ENCODE peak calls at places on chromosomes 2 and 18, in five cellular contexts. One of them, this sample, is unnamed.

GRCh38 chr2:127034056-127034455 is 72.9 kb downstream of the BIN1 start:
- DNase-seq in OCI-LY7: no peak
- DNase-seq in ovary: no peak
- DNase-seq in endothelial cell of umbilical vein: no peak
- DNase-seq in tibial nerve: no peak
- DNase-seq in this sample: no peak

GRCh38 chr2:95695613-95696012 is 103.8 kb downstream of the TRIM43 start:
- DNase-seq in OCI-LY7: no peak
- DNase-seq in ovary: no peak
- DNase-seq in endothelial cell of umbilical vein: no peak
- DNase-seq in tibial nerve: peak; percentile 76
- DNase-seq in this sample: peak; percentile 17

GRCh38 chr2:181784556-181784955 is 104.2 kb upstream of the NEUROD1 start:
- DNase-seq in OCI-LY7: no peak
- DNase-seq in ovary: no peak
- DNase-seq in endothelial cell of umbilical vein: peak; percentile 35
- DNase-seq in tibial nerve: no peak
- DNase-seq in this sample: no peak

GRCh38 chr2:171436307-171436706 is 2.3 kb downstream of the DCAF17 start:
- DNase-seq in OCI-LY7: no peak
- DNase-seq in ovary: no peak
- DNase-seq in endothelial cell of umbilical vein: peak; percentile 38
- DNase-seq in tibial nerve: no peak
- DNase-seq in this sample: no peak

GRCh38 chr2:158969717-158970521 is 1.5 kb downstream of the TANC1 start:
- DNase-seq in OCI-LY7: no peak
- DNase-seq in ovary: peak; percentile 41
- DNase-seq in endothelial cell of umbilical vein: peak; percentile 73
- DNase-seq in tibial nerve: no peak
- DNase-seq in this sample: peak; percentile 48

GRCh38 chr18:48514786-48515185 is 24.0 kb upstream of the CTIF start:
- DNase-seq in OCI-LY7: no peak
- DNase-seq in ovary: no peak
- DNase-seq in endothelial cell of umbilical vein: no peak
- DNase-seq in tibial nerve: no peak
- DNase-seq in this sample: no peak

GRCh38 chr2:239313776-239314175 is 87.0 kb downstream of the HDAC4 start:
- DNase-seq in OCI-LY7: no peak
- DNase-seq in ovary: peak; percentile 20
- DNase-seq in endothelial cell of umbilical vein: no peak
- DNase-seq in tibial nerve: no peak
- DNase-seq in this sample: no peak

GRCh38 chr2:152445791-152446201 is 110.8 kb downstream of the FMNL2 start:
- DNase-seq in OCI-LY7: no peak
- DNase-seq in ovary: no peak
- DNase-seq in endothelial cell of umbilical vein: peak; percentile 56
- DNase-seq in tibial nerve: peak; percentile 45
- DNase-seq in this sample: no peak

GRCh38 chr2:51013060-51013746 is 18.7 kb downstream of the NRXN1 start:
- DNase-seq in OCI-LY7: peak; percentile 7
- DNase-seq in ovary: no peak
- DNase-seq in endothelial cell of umbilical vein: no peak
- DNase-seq in tibial nerve: no peak
- DNase-seq in this sample: no peak

GRCh38 chr2:26970928-26971627 is 641 bp downstream of the MAPRE3 start:
- DNase-seq in OCI-LY7: no peak
- DNase-seq in ovary: peak; percentile 49
- DNase-seq in endothelial cell of umbilical vein: peak; percentile 9
- DNase-seq in tibial nerve: peak; percentile 12
- DNase-seq in this sample: no peak

GRCh38 chr2:134738150-134738865 is 19.5 kb upstream of the TMEM163 start:
- DNase-seq in OCI-LY7: no peak
- DNase-seq in ovary: no peak
- DNase-seq in endothelial cell of umbilical vein: peak; percentile 46
- DNase-seq in tibial nerve: no peak
- DNase-seq in this sample: no peak

GRCh38 chr2:222835142-222835822 is 25.6 kb upstream of the ACSL3 start:
- DNase-seq in OCI-LY7: no peak
- DNase-seq in ovary: no peak
- DNase-seq in endothelial cell of umbilical vein: no peak
- DNase-seq in tibial nerve: no peak
- DNase-seq in this sample: no peak

GRCh38 chr2:139214806-139215205 is 434.6 kb upstream of the NXPH2 start:
- DNase-seq in OCI-LY7: no peak
- DNase-seq in ovary: no peak
- DNase-seq in endothelial cell of umbilical vein: no peak
- DNase-seq in tibial nerve: no peak
- DNase-seq in this sample: no peak

GRCh38 chr18:79402977-79403722 is 7.4 kb downstream of the NFATC1 start:
- DNase-seq in OCI-LY7: no peak
- DNase-seq in ovary: peak; percentile 71
- DNase-seq in endothelial cell of umbilical vein: peak; percentile 75
- DNase-seq in tibial nerve: peak; percentile 67
- DNase-seq in this sample: peak; percentile 81

GRCh38 chr2:229296016-229296415 is 24.9 kb upstream of the PID1 start:
- DNase-seq in OCI-LY7: no peak
- DNase-seq in ovary: no peak
- DNase-seq in endothelial cell of umbilical vein: no peak
- DNase-seq in tibial nerve: no peak
- DNase-seq in this sample: no peak

GRCh38 chr2:19362652-19363473 is 4.4 kb upstream of the OSR1 start:
- DNase-seq in OCI-LY7: peak; percentile 67
- DNase-seq in ovary: peak; percentile 83
- DNase-seq in endothelial cell of umbilical vein: peak; percentile 67
- DNase-seq in tibial nerve: peak; percentile 81
- DNase-seq in this sample: peak; percentile 83

GRCh38 chr2:234973008-234973407 is 21.2 kb downstream of the SH3BP4 start:
- DNase-seq in OCI-LY7: no peak
- DNase-seq in ovary: no peak
- DNase-seq in endothelial cell of umbilical vein: no peak
- DNase-seq in tibial nerve: no peak
- DNase-seq in this sample: no peak

GRCh38 chr2:60290534-60290933 is 262.9 kb downstream of the BCL11A start:
- DNase-seq in OCI-LY7: no peak
- DNase-seq in ovary: no peak
- DNase-seq in endothelial cell of umbilical vein: no peak
- DNase-seq in tibial nerve: no peak
- DNase-seq in this sample: no peak

GRCh38 chr2:20823917-20824316 is 1.0 kb upstream of the LDAH start:
- DNase-seq in OCI-LY7: no peak
- DNase-seq in ovary: no peak
- DNase-seq in endothelial cell of umbilical vein: no peak
- DNase-seq in tibial nerve: no peak
- DNase-seq in this sample: no peak

GRCh38 chr2:98348066-98348561 is 1.9 kb downstream of the CNGA3 start:
- DNase-seq in OCI-LY7: no peak
- DNase-seq in ovary: no peak
- DNase-seq in endothelial cell of umbilical vein: no peak
- DNase-seq in tibial nerve: no peak
- DNase-seq in this sample: no peak

GRCh38 chr2:17309741-17310339 is 208.4 kb downstream of the RAD51AP2 start:
- DNase-seq in OCI-LY7: peak; percentile 57
- DNase-seq in ovary: no peak
- DNase-seq in endothelial cell of umbilical vein: peak; percentile 24
- DNase-seq in tibial nerve: peak; percentile 18
- DNase-seq in this sample: peak; percentile 23

GRCh38 chr18:2855560-2856350 is 8.9 kb downstream of the EMILIN2 start:
- DNase-seq in OCI-LY7: no peak
- DNase-seq in ovary: peak; percentile 31
- DNase-seq in endothelial cell of umbilical vein: no peak
- DNase-seq in tibial nerve: no peak
- DNase-seq in this sample: no peak

GRCh38 chr2:11777066-11777782 is 30.8 kb downstream of the LPIN1 start:
- DNase-seq in OCI-LY7: no peak
- DNase-seq in ovary: no peak
- DNase-seq in endothelial cell of umbilical vein: no peak
- DNase-seq in tibial nerve: peak; percentile 57
- DNase-seq in this sample: no peak

GRCh38 chr18:37578886-37579513 is 13.4 kb upstream of the CELF4 start:
- DNase-seq in OCI-LY7: peak; percentile 1
- DNase-seq in ovary: no peak
- DNase-seq in endothelial cell of umbilical vein: no peak
- DNase-seq in tibial nerve: no peak
- DNase-seq in this sample: no peak

GRCh38 chr18:6920099-6920955 is 190.8 kb downstream of the ARHGAP28 start:
- DNase-seq in OCI-LY7: peak; percentile 29
- DNase-seq in ovary: peak; percentile 40
- DNase-seq in endothelial cell of umbilical vein: peak; percentile 64
- DNase-seq in tibial nerve: peak; percentile 79
- DNase-seq in this sample: no peak

GRCh38 chr2:144703852-144704324 is 184.0 kb upstream of the ZEB2 start:
- DNase-seq in OCI-LY7: peak; percentile 97
- DNase-seq in ovary: peak; percentile 20
- DNase-seq in endothelial cell of umbilical vein: peak; percentile 10
- DNase-seq in tibial nerve: peak; percentile 56
- DNase-seq in this sample: no peak

GRCh38 chr2:99404039-99404799 is 67.0 kb downstream of the EIF5B start:
- DNase-seq in OCI-LY7: no peak
- DNase-seq in ovary: no peak
- DNase-seq in endothelial cell of umbilical vein: no peak
- DNase-seq in tibial nerve: no peak
- DNase-seq in this sample: no peak

GRCh38 chr2:120616261-120616660 is 119.4 kb upstream of the GLI2 start:
- DNase-seq in OCI-LY7: no peak
- DNase-seq in ovary: no peak
- DNase-seq in endothelial cell of umbilical vein: no peak
- DNase-seq in tibial nerve: no peak
- DNase-seq in this sample: no peak

GRCh38 chr2:141736466-141736865 is 394.4 kb downstream of the LRP1B start:
- DNase-seq in OCI-LY7: peak; percentile 1
- DNase-seq in ovary: no peak
- DNase-seq in endothelial cell of umbilical vein: no peak
- DNase-seq in tibial nerve: no peak
- DNase-seq in this sample: no peak

GRCh38 chr2:140801311-140801710 is 1329.5 kb downstream of the LRP1B start:
- DNase-seq in OCI-LY7: no peak
- DNase-seq in ovary: no peak
- DNase-seq in endothelial cell of umbilical vein: no peak
- DNase-seq in tibial nerve: no peak
- DNase-seq in this sample: no peak

GRCh38 chr2:129302815-129303214 is 676.7 kb upstream of the RAB6C start:
- DNase-seq in OCI-LY7: no peak
- DNase-seq in ovary: no peak
- DNase-seq in endothelial cell of umbilical vein: no peak
- DNase-seq in tibial nerve: no peak
- DNase-seq in this sample: no peak
- H3K27ac ChIP-seq in OCI-LY7: no peak overlapping the region
- H3K27ac ChIP-seq in ovary: no peak overlapping the region
- H3K27ac ChIP-seq in endothelial cell of umbilical vein: no peak overlapping the region
- H3K27ac ChIP-seq in tibial nerve: no peak overlapping the region
- H3K27ac ChIP-seq in this sample: no peak overlapping the region

GRCh38 chr2:231373184-231373583 is 22.3 kb upstream of the B3GNT7 start:
- DNase-seq in OCI-LY7: no peak
- DNase-seq in ovary: no peak
- DNase-seq in endothelial cell of umbilical vein: no peak
- DNase-seq in tibial nerve: no peak
- DNase-seq in this sample: no peak

GRCh38 chr2:231370429-231370748 is 25.1 kb upstream of the B3GNT7 start:
- DNase-seq in OCI-LY7: no peak
- DNase-seq in ovary: no peak
- DNase-seq in endothelial cell of umbilical vein: no peak
- DNase-seq in tibial nerve: no peak
- DNase-seq in this sample: no peak

GRCh38 chr2:231370749-231371429 is 24.6 kb upstream of the B3GNT7 start:
- DNase-seq in OCI-LY7: no peak
- DNase-seq in ovary: no peak
- DNase-seq in endothelial cell of umbilical vein: no peak
- DNase-seq in tibial nerve: no peak
- DNase-seq in this sample: no peak

GRCh38 chr2:231372326-231372725 is 23.2 kb upstream of the B3GNT7 start:
- DNase-seq in OCI-LY7: no peak
- DNase-seq in ovary: no peak
- DNase-seq in endothelial cell of umbilical vein: no peak
- DNase-seq in tibial nerve: no peak
- DNase-seq in this sample: no peak

DNA sequence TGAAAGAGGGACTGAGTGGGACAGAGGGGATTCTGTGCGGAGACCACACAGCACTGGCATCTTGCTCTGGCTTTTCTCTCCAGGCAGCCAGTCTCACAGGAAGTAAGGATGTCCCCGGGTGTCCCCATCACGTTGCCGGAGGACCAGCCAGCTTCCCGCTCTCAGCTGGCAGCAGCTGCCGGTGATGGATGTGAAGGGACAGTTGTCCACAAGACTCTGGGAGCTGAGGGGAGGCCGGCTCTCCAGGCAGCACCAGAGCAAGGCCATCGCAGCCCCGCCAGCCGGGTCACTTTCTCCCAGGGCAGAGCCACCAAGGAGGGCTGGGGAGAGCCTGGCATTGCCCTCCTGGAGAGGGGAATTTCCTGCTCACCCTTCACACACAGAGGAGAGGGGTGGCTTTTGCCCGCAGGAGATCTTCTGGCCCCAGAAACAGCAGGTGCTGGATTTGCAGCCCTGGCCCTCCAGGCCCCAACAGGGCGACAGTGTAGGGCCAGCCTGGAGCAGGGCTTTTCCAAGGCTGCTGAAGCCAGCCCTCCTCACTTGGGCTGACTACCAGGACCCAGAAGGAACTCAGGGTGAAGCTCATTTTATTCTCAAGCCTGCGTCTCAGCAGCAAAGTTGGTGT is 24.0 kb upstream of the B3GNT7 start:
- DNase-seq in OCI-LY7: no peak
- DNase-seq in ovary: no peak
- DNase-seq in endothelial cell of umbilical vein: no peak
- DNase-seq in tibial nerve: no peak
- DNase-seq in this sample: no peak
- H3K27ac ChIP-seq in OCI-LY7: no peak overlapping the region
- H3K27ac ChIP-seq in ovary: no peak overlapping the region
- H3K27ac ChIP-seq in endothelial cell of umbilical vein: no peak overlapping the region
- H3K27ac ChIP-seq in tibial nerve: no peak overlapping the region
- H3K27ac ChIP-seq in this sample: no peak overlapping the region

GRCh38 chr2:101844055-101844635 is 146.6 kb downstream of the MAP4K4 start:
- DNase-seq in OCI-LY7: no peak
- DNase-seq in ovary: no peak
- DNase-seq in endothelial cell of umbilical vein: peak; percentile 81
- DNase-seq in tibial nerve: no peak
- DNase-seq in this sample: no peak
- H3K27ac ChIP-seq in OCI-LY7: no peak overlapping the region
- H3K27ac ChIP-seq in ovary: no peak overlapping the region
- H3K27ac ChIP-seq in endothelial cell of umbilical vein: peak overlapping the region; percentile 85
- H3K27ac ChIP-seq in tibial nerve: peak overlapping the region; percentile 65
- H3K27ac ChIP-seq in this sample: peak overlapping the region; percentile 0

DNA sequence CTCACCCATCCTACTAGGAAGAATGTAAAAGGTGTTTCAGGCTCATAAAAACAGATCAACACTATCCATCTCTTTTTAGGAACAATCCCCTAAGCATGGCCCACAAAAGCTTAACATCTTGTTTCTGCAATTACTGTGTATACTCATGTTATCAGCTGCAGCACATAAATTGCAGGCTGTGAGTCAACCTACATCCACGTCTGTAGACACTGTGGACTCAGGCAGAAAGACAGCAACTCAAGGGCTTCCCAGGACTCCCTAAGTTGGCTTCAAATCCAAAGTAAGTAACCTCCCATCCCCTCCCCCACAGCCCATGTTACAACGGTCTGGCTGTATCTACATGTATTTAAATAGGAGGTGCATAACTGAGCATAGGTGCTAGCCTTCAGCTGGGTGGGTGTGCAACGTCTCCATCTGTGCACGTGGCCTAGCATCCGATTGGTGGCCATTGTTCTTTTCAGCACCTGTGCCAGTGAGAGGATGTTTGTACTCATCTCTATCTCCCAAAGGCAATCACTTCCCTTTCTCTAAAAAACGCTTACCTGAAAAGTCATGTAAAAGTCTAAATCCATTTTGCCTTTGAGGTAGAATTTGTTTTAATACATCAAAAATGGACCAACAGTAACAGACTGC is 30.0 kb downstream of the UXS1 start:
- DNase-seq in OCI-LY7: peak; percentile 65
- DNase-seq in ovary: no peak
- DNase-seq in endothelial cell of umbilical vein: no peak
- DNase-seq in tibial nerve: no peak
- DNase-seq in this sample: no peak
- H3K27ac ChIP-seq in OCI-LY7: peak overlapping the region; percentile 54
- H3K27ac ChIP-seq in ovary: no peak overlapping the region
- H3K27ac ChIP-seq in endothelial cell of umbilical vein: no peak overlapping the region
- H3K27ac ChIP-seq in tibial nerve: no peak overlapping the region
- H3K27ac ChIP-seq in this sample: no peak overlapping the region

This sample was measured in heart right ventricle.